ENCODE peak calls at places on chromosomes 12 and 14, in eight cellular contexts. G is aorta; X is naive thymus-derived CD4-positive, alpha-beta T cell; R is psoas muscle; A is left lung; J is heart left ventricle; Y is kidney; N is heart right ventricle. S is an unnamed sample. For H3K4me1, the result is how much of the 10 kb centered on the place peaks cover.

GRCh38 chr14:66247662-66248061 is 238.5 kb upstream of the CCDC196 start:
- DNase-seq in J (no peak), Y (no peak), G (no peak), X (no peak), N (peak), A (no peak), R (no peak), S (no peak)

GRCh38 chr12:1644523-1645438 is 15.8 kb downstream of the WNT5B start:
- DNase-seq in N (peak), Y (peak), R (peak), G (peak), X (no peak), J (peak), A (peak), S (no peak)

GRCh38 chr14:104350463-104351185 is 212.2 kb downstream of the KIF26A start:
- DNase-seq in A (no peak), N (no peak), J (peak), G (no peak), Y (no peak), R (no peak), X (no peak), S (no peak)

GRCh38 chr12:104064842-104065441 is 611 bp downstream of the HCFC2 start:
- DNase-seq in N (no peak), R (peak), Y (peak), A (peak), X (no peak), J (peak), G (no peak), S (no peak)

GRCh38 chr14:22333408-22334274 is 255.4 kb downstream of the DAD1 start:
- DNase-seq in G (no peak), R (no peak), Y (no peak), A (no peak), J (no peak), X (no peak), N (no peak), S (peak)

GRCh38 chr12:53750812-53751335 is 905 bp downstream of the CISTR start:
- DNase-seq in J (peak), N (peak), Y (peak), A (no peak), R (peak), G (no peak), X (no peak), S (no peak)

GRCh38 chr12:2212971-2213869 is 160.4 kb downstream of the CACNA1C start:
- DNase-seq in N (no peak), J (peak), R (no peak), A (no peak), G (no peak), X (no peak), Y (no peak), S (no peak)

GRCh38 chr12:57430117-57430930 is 519 bp downstream of the R3HDM2 start:
- DNase-seq in G (peak), A (peak), N (peak), J (peak), X (peak), R (peak), Y (peak), S (no peak)

GRCh38 chr12:38417101-38417500 is 100.5 kb downstream of the ALG10B start:
- DNase-seq in N (no peak), R (no peak), X (no peak), G (no peak), J (no peak), A (no peak), Y (no peak), S (no peak)

GRCh38 chr12:52945389-52946232 is 3.3 kb upstream of the KRT18 start:
- DNase-seq in R (no peak), G (no peak), N (no peak), A (no peak), X (no peak), Y (no peak), J (no peak), S (no peak)

GRCh38 chr14:77730976-77731497 is 23.1 kb downstream of the SLIRP start:
- DNase-seq in R (no peak), Y (no peak), J (no peak), X (no peak), N (no peak), A (no peak), G (no peak), S (no peak)

GRCh38 chr12:46915861-46916260 is 90.1 kb upstream of the SLC38A4 start:
- DNase-seq in A (no peak), X (no peak), N (no peak), R (no peak), Y (no peak), G (no peak), J (no peak), S (no peak)

GRCh38 chr12:53777936-53778644 is 26.3 kb upstream of the CISTR start:
- DNase-seq in R (no peak), X (no peak), Y (no peak), J (no peak), G (no peak), N (no peak), A (no peak), S (no peak)

GRCh38 chr14:52125885-52126284 is 57.0 kb upstream of the NID2 start:
- DNase-seq in A (no peak), X (no peak), G (no peak), J (no peak), N (no peak), R (no peak), Y (no peak), S (no peak)

GRCh38 chr12:107731376-107731775 is 29.6 kb downstream of the PRDM4 start:
- DNase-seq in Y (no peak), R (no peak), G (no peak), J (no peak), A (no peak), N (no peak), X (no peak), S (no peak)

GRCh38 chr12:78398750-78399149 is 465.8 kb upstream of the SYT1 start:
- DNase-seq in N (no peak), Y (no peak), X (no peak), R (no peak), G (no peak), A (no peak), J (no peak), S (no peak)

GRCh38 chr12:24617471-24617870 is 331.4 kb downstream of the BCAT1 start:
- DNase-seq in N (no peak), A (no peak), X (no peak), J (no peak), R (no peak), Y (no peak), G (no peak), S (no peak)

GRCh38 chr14:24283796-24284460 is 12.5 kb upstream of the RABGGTA start:
- DNase-seq in R (no peak), Y (no peak), X (no peak), N (no peak), J (no peak), A (no peak), G (no peak), S (no peak)

GRCh38 chr12:12718853-12719252 is 1.7 kb downstream of the CDKN1B start:
- DNase-seq in A (no peak), R (no peak), Y (no peak), N (no peak), X (no peak), G (no peak), J (no peak), S (no peak)

GRCh38 chr14:101103321-101103901 is 199.9 kb upstream of the RTL1 start:
- DNase-seq in R (no peak), J (no peak), N (no peak), Y (peak), G (peak), X (no peak), A (peak), S (no peak)

GRCh38 chr14:67571275-67571990 is 28.6 kb downstream of the PIGH start:
- DNase-seq in X (peak), R (peak), N (peak), A (no peak), Y (no peak), J (peak), G (peak), S (peak)

GRCh38 chr12:56221233-56221756 is 427 bp downstream of the RNF41 start:
- DNase-seq in R (peak), X (no peak), G (peak), A (no peak), Y (peak), N (peak), J (peak), S (no peak)

GRCh38 chr12:118103231-118103600 is 595 bp downstream of the VSIG10 start:
- DNase-seq in N (peak), G (peak), A (no peak), J (peak), R (peak), Y (peak), X (no peak), S (no peak)

GRCh38 chr12:110245278-110245868 is 35.7 kb upstream of the ATP2A2 start:
- DNase-seq in G (peak), Y (no peak), A (peak), X (no peak), R (no peak), N (no peak), J (peak), S (no peak)

GRCh38 chr14:65997350-65997749 is 488.8 kb upstream of the CCDC196 start:
- DNase-seq in Y (no peak), X (no peak), A (no peak), G (no peak), N (no peak), J (no peak), R (no peak), S (no peak)

GRCh38 chr12:54413284-54414190 is 5.5 kb downstream of the ITGA5 start:
- DNase-seq in A (peak), Y (no peak), N (peak), X (peak), R (peak), J (peak), G (peak), S (no peak)

GRCh38 chr14:99722741-99723140 is 38.6 kb downstream of the CYP46A1 start:
- DNase-seq in J (no peak), R (no peak), A (no peak), X (no peak), N (no peak), G (no peak), Y (no peak), S (no peak)

DNA sequence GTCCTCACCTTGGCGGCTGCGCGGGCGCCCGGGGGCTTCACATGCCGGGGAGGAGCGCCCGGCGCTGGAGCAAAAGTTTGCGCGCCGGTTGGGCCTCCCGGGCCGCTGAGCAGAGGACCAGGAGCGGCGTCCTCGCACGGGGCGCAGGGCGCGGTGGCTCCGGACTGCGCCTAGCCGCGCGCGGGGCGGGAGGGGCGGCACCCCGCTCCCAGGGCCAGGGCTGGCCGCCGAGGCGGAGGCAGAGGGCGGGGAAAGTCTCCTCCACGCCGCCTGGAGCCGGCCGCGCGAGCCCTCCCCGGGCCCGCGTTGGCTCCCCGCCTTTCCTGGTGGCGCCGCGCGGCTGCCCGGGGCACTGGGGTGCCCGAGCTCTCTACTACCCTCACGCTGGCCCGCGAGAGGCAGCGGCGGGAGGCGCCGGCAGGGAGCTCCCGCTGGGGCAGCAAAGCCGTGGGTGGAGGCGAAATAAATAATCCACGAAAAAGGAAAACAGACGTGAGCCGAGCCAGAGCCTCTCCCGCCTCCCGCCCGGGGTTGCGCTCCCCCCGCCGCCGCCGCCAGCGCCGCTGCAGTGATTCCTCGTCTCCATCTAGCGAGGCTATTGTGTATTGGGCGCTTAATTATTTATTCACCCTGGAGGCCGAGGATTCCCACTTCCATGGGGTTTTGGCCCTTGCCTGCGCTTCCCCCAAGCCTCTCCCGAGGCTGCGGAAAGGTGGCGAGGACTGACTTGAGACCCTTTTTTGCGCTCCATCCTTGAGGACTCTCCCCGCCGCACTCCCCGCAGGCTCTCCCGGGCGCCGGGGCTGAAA is 476 bp upstream of the PRIMA1 start:
- DNase-seq in G (peak), N (peak), A (no peak), R (peak), Y (no peak), X (no peak), J (peak), S (no peak)
- H3K4me1 ChIP-seq in G (under half), N (under half), A (under half), R (under half), Y (under half), X (under half), J (under half), S (under half)

GRCh38 chr12:41564816-41565215 is 376.7 kb downstream of the PDZRN4 start:
- DNase-seq in A (no peak), G (no peak), N (no peak), Y (no peak), J (no peak), R (no peak), X (no peak), S (no peak)

GRCh38 chr12:41557081-41557480 is 369.0 kb downstream of the PDZRN4 start:
- DNase-seq in X (no peak), N (no peak), A (no peak), G (no peak), J (no peak), Y (no peak), R (no peak), S (no peak)

GRCh38 chr12:41566703-41567102 is 378.6 kb downstream of the PDZRN4 start:
- DNase-seq in J (no peak), Y (no peak), R (no peak), X (no peak), A (no peak), G (no peak), N (no peak), S (no peak)

DNA sequence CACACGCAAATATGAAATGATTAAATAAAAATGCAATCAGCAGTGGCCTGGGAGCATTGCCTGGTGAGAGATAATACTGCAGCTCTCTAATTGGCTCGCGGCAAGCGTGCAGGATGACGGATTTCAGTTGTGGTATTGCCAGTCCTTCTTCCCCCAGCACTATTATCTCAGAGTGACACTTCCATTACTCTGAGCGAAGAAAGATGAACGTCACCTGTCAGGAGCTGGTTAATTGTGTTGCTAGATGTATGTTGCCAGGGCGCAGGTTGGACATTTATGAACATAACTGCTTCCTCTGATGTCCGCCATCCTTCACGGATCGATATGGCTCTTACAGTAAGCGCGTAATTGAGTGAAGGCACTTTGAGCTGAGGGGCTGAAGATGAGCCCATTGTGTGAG is 374.9 kb downstream of the PDZRN4 start:
- DNase-seq in X (no peak), G (no peak), R (no peak), N (no peak), A (no peak), J (no peak), Y (no peak), S (no peak)
- H3K27ac ChIP-seq in X (no peak), G (no peak), R (no peak), N (no peak), A (no peak), J (no peak), Y (no peak), S (no peak)

DNA sequence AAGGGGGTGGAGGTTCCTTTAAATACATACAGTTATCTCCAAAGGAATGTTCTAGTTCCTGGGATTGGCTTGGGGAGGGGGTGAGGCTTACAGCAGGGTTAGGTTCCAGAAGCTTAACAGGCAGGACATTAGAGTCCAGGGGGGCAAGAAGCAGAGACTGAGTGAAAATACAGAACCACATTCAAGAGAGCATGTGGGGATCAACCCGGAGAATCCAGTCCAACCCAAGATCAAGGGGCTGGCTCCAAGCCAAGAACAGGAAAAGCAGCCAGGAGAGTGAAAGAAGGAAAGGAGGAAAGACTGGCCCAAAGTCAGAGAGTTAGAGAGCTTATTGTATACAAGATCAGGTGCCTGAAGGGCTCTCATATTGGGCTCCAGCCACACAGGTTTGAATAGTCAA is 190.3 kb upstream of the CDKN3 start:
- DNase-seq in G (no peak), X (no peak), N (no peak), Y (no peak), A (no peak), R (no peak), J (no peak), S (no peak)
- H3K4me1 ChIP-seq in G (under half), X (under half), N (under half), Y (under half), A (under half), R (under half), J (under half), S (under half)

GRCh38 chr14:54895683-54896082 is 6.9 kb downstream of the GCH1 start:
- DNase-seq in G (no peak), Y (no peak), J (no peak), X (no peak), N (no peak), A (no peak), R (no peak), S (no peak)

GRCh38 chr14:54891471-54892245 is 11.0 kb downstream of the GCH1 start:
- DNase-seq in R (no peak), Y (no peak), G (no peak), A (no peak), X (no peak), N (no peak), J (no peak), S (no peak)

GRCh38 chr14:54894995-54895394 is 7.6 kb downstream of the GCH1 start:
- DNase-seq in N (no peak), J (no peak), A (no peak), G (no peak), X (no peak), Y (no peak), R (no peak), S (no peak)

GRCh38 chr14:54890794-54891193 is 11.8 kb downstream of the GCH1 start:
- DNase-seq in R (no peak), X (no peak), N (no peak), J (no peak), A (no peak), G (no peak), Y (no peak), S (no peak)

GRCh38 chr14:54893151-54893760 is 9.4 kb downstream of the GCH1 start:
- DNase-seq in X (no peak), R (no peak), G (no peak), N (peak), Y (no peak), A (no peak), J (no peak), S (no peak)
- H3K27ac ChIP-seq in X (no peak), R (no peak), G (no peak), N (no peak), Y (no peak), A (no peak), J (no peak), S (no peak)

GRCh38 chr12:113329791-113330417 is 5.0 kb downstream of the SLC8B1 start:
- DNase-seq in G (no peak), N (no peak), A (no peak), X (no peak), J (no peak), R (no peak), Y (no peak), S (no peak)

GRCh38 chr12:113328368-113328889 is 6.5 kb downstream of the SLC8B1 start:
- DNase-seq in N (no peak), X (no peak), A (peak), J (no peak), G (no peak), R (no peak), Y (no peak), S (no peak)

GRCh38 chr12:113332688-113333087 is 2.2 kb downstream of the SLC8B1 start:
- DNase-seq in X (no peak), Y (peak), G (no peak), R (no peak), J (no peak), N (no peak), A (peak), S (no peak)

GRCh38 chr12:113329022-113329790 is 5.7 kb downstream of the SLC8B1 start:
- DNase-seq in N (no peak), J (no peak), Y (no peak), G (no peak), X (no peak), R (no peak), A (no peak), S (no peak)

GRCh38 chr12:113330505-113330904 is 4.4 kb downstream of the SLC8B1 start:
- DNase-seq in N (no peak), R (no peak), J (no peak), Y (no peak), X (no peak), G (no peak), A (no peak), S (no peak)
- H3K4me1 ChIP-seq in N (half or more), R (under half), J (under half), Y (under half), X (under half), G (under half), A (under half), S (under half)

DNA sequence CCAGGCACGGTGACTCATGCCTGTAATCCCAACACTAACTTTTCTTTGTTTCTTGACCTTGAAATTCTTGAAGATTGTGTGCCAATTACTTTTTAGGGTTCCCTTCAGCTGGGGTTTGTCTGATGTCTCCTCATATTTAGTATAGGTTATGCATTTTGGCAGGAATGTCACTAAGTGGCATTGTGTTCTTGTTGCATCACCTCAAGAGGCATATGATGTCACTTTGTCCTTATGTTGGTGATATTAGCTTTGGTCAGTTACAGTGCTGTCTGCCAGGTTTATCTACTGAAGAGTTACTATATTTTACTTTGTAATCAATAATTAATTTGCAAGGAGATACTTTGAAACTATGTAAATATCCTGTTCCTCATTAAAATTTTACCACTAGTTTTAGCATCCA is 61.0 kb upstream of the BTG1 start:
- DNase-seq in A (no peak), Y (no peak), G (no peak), N (no peak), R (no peak), X (no peak), J (no peak), S (no peak)
- H3K27ac ChIP-seq in A (no peak), Y (no peak), G (no peak), N (no peak), R (no peak), X (no peak), J (no peak), S (no peak)

DNA sequence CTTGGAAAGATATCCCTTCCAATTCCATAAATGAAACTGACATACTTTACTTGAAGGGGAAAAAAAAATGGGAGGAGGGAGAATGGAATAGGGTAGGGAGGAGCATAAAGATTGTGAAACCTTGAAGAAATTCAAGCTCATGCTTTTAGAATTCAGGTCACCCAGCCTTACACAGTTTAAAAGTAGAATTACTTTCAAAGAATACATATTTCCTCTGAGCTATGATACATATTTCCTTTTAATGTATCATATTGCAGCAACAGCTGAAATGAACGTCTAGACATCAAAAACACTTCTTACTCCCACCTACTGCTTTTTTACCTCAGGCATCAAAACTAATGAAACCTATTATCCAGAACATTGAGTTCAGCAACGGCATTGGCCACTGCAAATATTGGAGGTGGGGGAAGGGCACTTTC is 156.0 kb downstream of the MED13L start:
- DNase-seq in N (no peak), X (no peak), R (no peak), A (no peak), Y (no peak), G (no peak), J (no peak), S (no peak)
- H3K4me1 ChIP-seq in N (half or more), X (under half), R (half or more), A (under half), Y (under half), G (under half), J (under half), S (half or more)